ENCODE peak calls at places on chromosomes 12 and 14, in four cellular contexts. F is upper lobe of right lung, Y is left ventricle myocardium inferior, E is tibial artery. M is an unnamed sample.

GRCh38 chr12:51383281-51383905 is 7.8 kb downstream of the GALNT6 start:
- DNase-seq in F (no peak), Y (no peak), E (no peak), M (no peak)

GRCh38 chr12:49883065-49883464 is 20.6 kb downstream of the FAIM2 start:
- DNase-seq in F (no peak), Y (no peak), E (no peak), M (peak; percentile 43)

GRCh38 chr14:23174266-23174665 is 9.2 kb downstream of the SLC7A8 start:
- DNase-seq in F (no peak), Y (no peak), E (no peak), M (no peak)

GRCh38 chr14:94394594-94395305 is 6.3 kb upstream of the SERPINA1 start:
- DNase-seq in F (no peak), Y (peak; percentile 38), E (peak; percentile 75), M (no peak)

GRCh38 chr12:96063046-96063445 is 27.7 kb upstream of the LTA4H start:
- DNase-seq in F (no peak), Y (no peak), E (no peak), M (no peak)

GRCh38 chr12:124646385-124647230 is 79.2 kb upstream of the NCOR2 start:
- DNase-seq in F (peak; percentile 87), Y (no peak), E (no peak), M (no peak)

GRCh38 chr14:101251812-101252442 is 309.4 kb upstream of the DIO3 start:
- DNase-seq in F (no peak), Y (no peak), E (no peak), M (no peak)

GRCh38 chr12:13024151-13024946 is 19.8 kb upstream of the FAM234B start:
- DNase-seq in F (no peak), Y (no peak), E (no peak), M (no peak)

GRCh38 chr14:35046751-35047536 is 872 bp downstream of the FAM177A1 start:
- DNase-seq in F (no peak), Y (no peak), E (no peak), M (peak; percentile 75)

GRCh38 chr14:49861581-49861922 is 9.0 kb upstream of the NEMF start:
- DNase-seq in F (peak; percentile 74), Y (peak; percentile 48), E (peak; percentile 84), M (peak; percentile 74)

GRCh38 chr14:84162658-84163057 is 1367.3 kb upstream of the FLRT2 start:
- DNase-seq in F (no peak), Y (no peak), E (no peak), M (no peak)

GRCh38 chr12:17411662-17412061 is 678.3 kb downstream of the RERGL start:
- DNase-seq in F (no peak), Y (no peak), E (no peak), M (no peak)

GRCh38 chr12:130127909-130128763 is 34.1 kb upstream of the FZD10 start:
- DNase-seq in F (no peak), Y (no peak), E (peak; percentile 90), M (no peak)

GRCh38 chr12:2805146-2805525 is 7.3 kb upstream of the ITFG2 start:
- DNase-seq in F (no peak), Y (no peak), E (no peak), M (no peak)

GRCh38 chr14:50225067-50225973 is 6.1 kb downstream of the SOS2 start:
- DNase-seq in F (no peak), Y (no peak), E (no peak), M (no peak)

GRCh38 chr12:102847131-102847530 is 69.9 kb downstream of the PAH start:
- DNase-seq in F (no peak), Y (no peak), E (no peak), M (no peak)

GRCh38 chr12:716506-716905 is 35.9 kb upstream of the WNK1 start:
- DNase-seq in F (no peak), Y (peak; percentile 36), E (no peak), M (no peak)

GRCh38 chr12:18275974-18276373 is 14.7 kb downstream of the PIK3C2G start:
- DNase-seq in F (no peak), Y (no peak), E (no peak), M (no peak)

GRCh38 chr14:43306053-43306452 is 1201.0 kb downstream of the FSCB start:
- DNase-seq in F (no peak), Y (no peak), E (no peak), M (no peak)

GRCh38 chr14:55976619-55977018 is 141.6 kb upstream of the PELI2 start:
- DNase-seq in F (no peak), Y (no peak), E (no peak), M (no peak)

GRCh38 chr12:59444932-59445331 is 150.9 kb upstream of the SLC16A7 start:
- DNase-seq in F (no peak), Y (no peak), E (no peak), M (no peak)

GRCh38 chr12:49626169-49626835 is 2.9 kb downstream of the PRPF40B start:
- DNase-seq in F (no peak), Y (no peak), E (no peak), M (no peak)

GRCh38 chr12:114850853-114851252 is 166.9 kb upstream of the TBX3 start:
- DNase-seq in F (no peak), Y (no peak), E (no peak), M (no peak)

GRCh38 chr12:88188180-88188579 is 46.1 kb downstream of the TMTC3 start:
- DNase-seq in F (no peak), Y (no peak), E (no peak), M (no peak)

GRCh38 chr14:58807271-58807670 is 169.5 kb downstream of the DACT1 start:
- DNase-seq in F (no peak), Y (no peak), E (no peak), M (no peak)

GRCh38 chr12:84874125-84874824 is 38.3 kb downstream of the SLC6A15 start:
- DNase-seq in F (no peak), Y (no peak), E (no peak), M (no peak)

GRCh38 chr14:87156878-87157277 is 836.1 kb downstream of the GALC start:
- DNase-seq in F (no peak), Y (no peak), E (no peak), M (no peak)

GRCh38 chr12:25970916-25971674 is 12.6 kb downstream of the RASSF8 start:
- DNase-seq in F (no peak), Y (no peak), E (no peak), M (no peak)

GRCh38 chr12:26817183-26817591 is 15.8 kb downstream of the ITPR2 start:
- DNase-seq in F (no peak), Y (no peak), E (no peak), M (no peak)

GRCh38 chr12:77124767-77125166 is 59.4 kb upstream of the E2F7 start:
- DNase-seq in F (no peak), Y (no peak), E (no peak), M (no peak)

GRCh38 chr12:122087431-122088180 is 9.1 kb downstream of the MLXIP start:
- DNase-seq in F (peak; percentile 53), Y (no peak), E (peak; percentile 54), M (no peak)

GRCh38 chr14:54342806-54343205 is 54.0 kb upstream of the CDKN3 start:
- DNase-seq in F (no peak), Y (no peak), E (no peak), M (no peak)

GRCh38 chr12:22971771-22972191 is 346.8 kb downstream of the ETNK1 start:
- DNase-seq in F (no peak), Y (no peak), E (no peak), M (no peak)

GRCh38 chr12:54526800-54527630 is 22.4 kb upstream of the PDE1B start:
- DNase-seq in F (no peak), Y (peak; percentile 21), E (no peak), M (no peak)

GRCh38 chr12:68959457-68960161 is 26.6 kb upstream of the CPM start:
- DNase-seq in F (no peak), Y (no peak), E (no peak), M (no peak)

GRCh38 chr12:68641138-68641537 is 30.4 kb downstream of the RAP1B start:
- DNase-seq in F (no peak), Y (no peak), E (no peak), M (no peak)

GRCh38 chr12:67358686-67359374 is 89.7 kb downstream of the CAND1 start:
- DNase-seq in F (no peak), Y (no peak), E (no peak), M (no peak)

GRCh38 chr12:44875954-44876553 is at the start of gene NELL2:
- DNase-seq in F (peak; percentile 68), Y (no peak), E (peak; percentile 62), M (peak; percentile 77)

GRCh38 chr14:23102801-23103200 is 2.0 kb downstream of the CIROP start:
- DNase-seq in F (no peak), Y (no peak), E (no peak), M (peak; percentile 21)

GRCh38 chr12:56948881-56949280 is 8.5 kb downstream of the RDH16 start:
- DNase-seq in F (no peak), Y (no peak), E (no peak), M (no peak)
- H3K4me3 ChIP-seq in F (no peak overlapping the region), Y (no peak overlapping the region), E (no peak overlapping the region), M (no peak overlapping the region)

GRCh38 chr12:6265038-6265405 is 45.5 kb upstream of the PLEKHG6 start:
- DNase-seq in F (peak; percentile 56), Y (no peak), E (no peak), M (no peak)

GRCh38 chr12:6268484-6269157 is 41.9 kb upstream of the PLEKHG6 start:
- DNase-seq in F (no peak), Y (no peak), E (no peak), M (peak; percentile 83)

GRCh38 chr12:6267007-6267721 is 43.3 kb upstream of the PLEKHG6 start:
- DNase-seq in F (no peak), Y (no peak), E (no peak), M (no peak)

GRCh38 chr12:6264402-6265037 is 46.0 kb upstream of the PLEKHG6 start:
- DNase-seq in F (peak; percentile 87), Y (no peak), E (no peak), M (no peak)

GRCh38 chr12:6266431-6267006 is 44.0 kb upstream of the PLEKHG6 start:
- DNase-seq in F (peak; percentile 86), Y (no peak), E (no peak), M (no peak)
- H3K27ac ChIP-seq in F (peak overlapping the region; percentile 65), Y (no peak overlapping the region), E (no peak overlapping the region), M (no peak overlapping the region)

DNA sequence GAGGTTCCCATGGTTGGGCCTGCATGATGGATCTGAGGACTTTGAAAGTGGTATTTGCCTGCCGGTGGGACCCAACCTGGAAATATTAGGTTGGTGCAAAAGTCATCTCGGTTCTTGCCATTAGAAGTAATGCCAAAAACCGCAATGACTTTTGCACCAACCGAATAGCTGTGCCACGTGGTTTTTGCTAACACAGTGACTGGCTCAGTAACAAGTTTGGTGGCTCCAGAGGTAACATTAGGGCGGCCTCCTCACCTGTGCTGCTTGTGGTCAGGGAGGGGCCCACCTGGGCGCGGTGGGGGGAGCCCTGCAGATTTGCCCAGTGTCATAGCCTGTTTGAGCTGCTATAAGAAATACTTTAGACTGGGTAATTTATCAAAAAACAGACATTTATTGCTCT is 1.8 kb downstream of the BDKRB2 start:
- DNase-seq in F (no peak), Y (no peak), E (no peak), M (no peak)
- H3K4me3 ChIP-seq in F (no peak overlapping the region), Y (no peak overlapping the region), E (no peak overlapping the region), M (no peak overlapping the region)

DNA sequence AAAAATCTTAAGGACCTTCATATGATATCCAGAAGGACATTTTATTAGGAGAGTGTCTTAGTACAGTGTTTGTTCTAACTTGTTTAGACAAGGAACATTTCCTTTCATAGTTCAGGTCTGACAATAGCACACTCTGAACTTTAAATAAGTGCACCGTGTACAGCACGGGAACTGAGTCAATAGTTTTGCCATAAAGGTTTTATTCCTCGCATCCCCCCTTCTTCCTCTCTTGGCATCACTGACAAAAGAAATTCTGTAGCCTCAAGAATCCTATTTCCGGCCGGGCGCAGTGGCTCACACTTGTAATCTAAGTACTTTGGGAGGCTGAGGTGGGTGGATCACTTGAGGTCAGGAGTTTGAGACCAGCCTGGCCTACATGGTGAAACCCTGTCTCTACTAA is 58.3 kb downstream of the TMCC3 start:
- DNase-seq in F (no peak), Y (no peak), E (no peak), M (no peak)
- H3K27ac ChIP-seq in F (peak overlapping the region; percentile 13), Y (peak overlapping the region; percentile 55), E (no peak overlapping the region), M (no peak overlapping the region)